ENCODE peak calls at places on chromosomes 13 and 19, in seven cellular contexts. U, J, M, G, B, F and O are unnamed samples.

GRCh38 chr13:98493035-98493401 is 83.9 kb downstream of the STK24 start:
- DNase-seq in U (no peak), J (no peak), M (no peak), G (no peak), B (no peak), F (no peak), O (no peak)

GRCh38 chr13:21917046-21918010 is 246.5 kb downstream of the FGF9 start:
- DNase-seq in U (no peak), J (peak; percentile 27), M (no peak), G (no peak), B (no peak), F (no peak), O (no peak)

GRCh38 chr13:103358245-103358932 is 292.2 kb upstream of the SLC10A2 start:
- DNase-seq in U (no peak), J (no peak), M (no peak), G (no peak), B (no peak), F (no peak), O (no peak)

GRCh38 chr13:95155504-95155903 is 145.7 kb downstream of the ABCC4 start:
- DNase-seq in U (no peak), J (no peak), M (no peak), G (no peak), B (no peak), F (no peak), O (no peak)

GRCh38 chr19:18683109-18683954 is at the start of gene CRTC1:
- DNase-seq in U (peak; percentile 76), J (peak; percentile 93), M (peak; percentile 86), G (peak; percentile 96), B (peak; percentile 65), F (peak; percentile 83), O (peak; percentile 96)

GRCh38 chr13:24159362-24159761 is 1.2 kb upstream of the SPATA13 start:
- DNase-seq in U (no peak), J (no peak), M (peak; percentile 35), G (no peak), B (no peak), F (no peak), O (peak; percentile 4)

GRCh38 chr19:51179297-51179696 is 37.2 kb downstream of the SIGLEC7 start:
- DNase-seq in U (no peak), J (no peak), M (no peak), G (no peak), B (no peak), F (no peak), O (no peak)

GRCh38 chr19:46718157-46718933 is 1.4 kb upstream of the PRKD2 start:
- DNase-seq in U (no peak), J (no peak), M (peak; percentile 28), G (peak; percentile 71), B (no peak), F (peak; percentile 62), O (peak; percentile 79)

GRCh38 chr13:41858783-41859182 is 102.1 kb downstream of the VWA8 start:
- DNase-seq in U (no peak), J (no peak), M (no peak), G (no peak), B (no peak), F (no peak), O (no peak)

GRCh38 chr19:3699071-3699740 is 1.1 kb downstream of the PIP5K1C start:
- DNase-seq in U (peak; percentile 52), J (peak; percentile 54), M (peak; percentile 77), G (peak; percentile 61), B (no peak), F (no peak), O (no peak)

GRCh38 chr19:23522431-23522830 is 127.2 kb upstream of the ZNF91 start:
- DNase-seq in U (no peak), J (no peak), M (no peak), G (no peak), B (no peak), F (no peak), O (no peak)

GRCh38 chr19:4430760-4431159 is 26.8 kb downstream of the UBXN6 start:
- DNase-seq in U (no peak), J (no peak), M (no peak), G (no peak), B (no peak), F (no peak), O (no peak)

GRCh38 chr13:112376050-112376681 is at the start of gene SPACA7:
- DNase-seq in U (no peak), J (no peak), M (no peak), G (no peak), B (no peak), F (no peak), O (no peak)

GRCh38 chr13:21925720-21926119 is 254.8 kb downstream of the FGF9 start:
- DNase-seq in U (no peak), J (no peak), M (no peak), G (no peak), B (no peak), F (no peak), O (no peak)

GRCh38 chr13:27007166-27007565 is 164.4 kb downstream of the USP12 start:
- DNase-seq in U (no peak), J (no peak), M (no peak), G (no peak), B (no peak), F (no peak), O (no peak)

GRCh38 chr13:95677564-95678386 is 836 bp downstream of the DNAJC3 start:
- DNase-seq in U (no peak), J (no peak), M (no peak), G (no peak), B (no peak), F (peak; percentile 6), O (peak; percentile 45)

GRCh38 chr13:91313103-91313502 is 34.4 kb upstream of the MIR17HG start:
- DNase-seq in U (peak; percentile 22), J (no peak), M (no peak), G (no peak), B (no peak), F (peak; percentile 2), O (peak; percentile 2)

GRCh38 chr19:58482372-58482771 is 6.2 kb downstream of the ZNF446 start:
- DNase-seq in U (no peak), J (no peak), M (no peak), G (no peak), B (no peak), F (no peak), O (no peak)

GRCh38 chr13:54016548-54016947 is 987.9 kb downstream of the OLFM4 start:
- DNase-seq in U (no peak), J (no peak), M (no peak), G (no peak), B (no peak), F (no peak), O (no peak)

GRCh38 chr13:94620286-94620896 is 18.7 kb downstream of the GPR180 start:
- DNase-seq in U (no peak), J (no peak), M (peak; percentile 23), G (no peak), B (peak; percentile 15), F (peak; percentile 13), O (peak; percentile 75)

GRCh38 chr19:51688665-51689571 is 4.2 kb upstream of the SPACA6 start:
- DNase-seq in U (peak; percentile 90), J (peak; percentile 97), M (peak; percentile 91), G (no peak), B (peak; percentile 73), F (peak; percentile 71), O (no peak)

GRCh38 chr19:29714953-29715694 is at the start of gene C19orf12:
- DNase-seq in U (no peak), J (peak; percentile 56), M (peak; percentile 77), G (peak; percentile 65), B (no peak), F (peak; percentile 63), O (peak; percentile 63)

GRCh38 chr13:39816936-39817335 is 161.5 kb downstream of the COG6 start:
- DNase-seq in U (no peak), J (no peak), M (no peak), G (no peak), B (no peak), F (no peak), O (no peak)

GRCh38 chr13:35347679-35348205 is 128.7 kb downstream of the MAB21L1 start:
- DNase-seq in U (no peak), J (no peak), M (no peak), G (no peak), B (no peak), F (no peak), O (no peak)

GRCh38 chr19:40283414-40284250 is 1.5 kb downstream of the AKT2 start:
- DNase-seq in U (no peak), J (no peak), M (no peak), G (no peak), B (no peak), F (no peak), O (no peak)
- TF ChIP-seq POLR2A in U (no peak), J (peak; percentile 26), M (no peak), G (no peak), B (no peak), F (no peak), O (no peak)

DNA sequence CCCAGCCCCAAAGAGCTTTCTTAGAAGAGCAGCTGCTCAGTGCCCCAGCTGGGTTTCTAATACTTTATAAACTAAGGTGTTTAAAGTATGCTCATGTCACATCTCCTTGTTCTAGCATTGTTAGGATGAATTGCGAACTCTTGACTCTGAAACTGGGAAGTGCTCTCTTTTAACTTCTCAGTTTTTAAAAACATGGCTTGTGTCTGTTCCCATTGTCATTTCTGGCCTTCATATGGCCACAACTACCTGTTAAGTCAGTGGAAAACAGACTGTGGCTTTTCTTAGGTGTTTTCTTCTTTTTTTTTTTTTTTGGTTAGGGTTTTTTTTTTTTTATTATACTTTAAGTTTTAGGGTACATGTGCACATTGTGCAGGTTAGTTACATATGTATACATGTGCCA is 164.7 kb downstream of the KCNRG start:
- DNase-seq in U (no peak), J (no peak), M (no peak), G (no peak), B (no peak), F (no peak), O (no peak)
- TF ChIP-seq POLR2A in U (no peak), J (no peak), M (no peak), G (no peak), B (no peak), F (no peak), O (no peak)

GRCh38 chr19:35757231-35757748 is 461 bp upstream of the HSPB6 start:
- DNase-seq in U (peak; percentile 84), J (peak; percentile 73), M (peak; percentile 50), G (no peak), B (no peak), F (peak; percentile 63), O (peak; percentile 86)
- TF ChIP-seq POLR2A in U (no peak), J (peak; percentile 46), M (no peak), G (no peak), B (peak; percentile 10), F (no peak), O (no peak)

DNA sequence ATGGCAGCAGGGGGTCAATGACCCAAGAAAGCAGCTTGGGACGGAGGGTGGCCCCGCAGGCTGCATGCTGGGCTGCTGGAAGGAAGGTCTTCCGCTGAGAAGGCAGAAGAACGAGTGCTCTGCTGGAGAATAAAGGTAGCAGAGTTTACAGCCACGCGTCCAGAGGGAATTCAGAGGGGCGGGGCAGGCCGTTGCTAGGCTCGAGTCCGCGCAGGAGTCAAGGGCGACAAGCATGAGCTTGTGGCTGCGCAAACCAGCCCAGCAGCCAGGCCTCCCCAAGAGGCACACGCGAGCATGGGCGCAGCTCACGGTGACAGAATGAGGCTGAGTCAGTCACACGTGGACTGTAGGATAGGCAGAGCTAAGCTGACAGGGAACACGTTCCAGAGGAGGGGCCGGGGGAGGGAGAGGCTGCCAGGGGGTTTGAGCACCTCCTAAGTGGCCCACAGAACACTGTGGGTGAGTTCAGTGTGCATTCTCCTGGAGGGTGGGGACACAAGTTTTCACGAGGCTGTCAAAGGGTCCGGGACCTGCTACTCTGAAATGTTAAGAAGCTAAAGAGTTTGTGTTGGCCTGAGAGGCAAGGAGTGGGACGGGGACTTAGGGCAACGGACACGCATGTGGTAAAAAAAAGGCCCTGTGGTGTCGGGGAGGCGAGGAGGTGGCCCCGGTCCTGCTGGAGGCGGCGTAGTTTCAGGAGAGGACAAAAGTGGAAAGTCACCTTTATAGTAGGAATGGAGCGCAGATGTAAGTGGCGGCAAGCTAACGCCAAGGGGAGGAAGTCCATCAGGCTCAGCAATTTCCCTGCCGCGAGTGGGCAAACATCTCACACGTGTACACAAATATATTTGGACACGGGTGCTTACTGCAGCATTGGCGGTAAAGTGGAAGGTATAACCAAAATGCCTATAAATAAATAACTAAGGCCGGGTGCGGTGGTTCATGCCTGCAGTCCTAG is 17.7 kb downstream of the RFX2 start:
- DNase-seq in U (peak; percentile 61), J (peak; percentile 87), M (peak; percentile 89), G (no peak), B (peak; percentile 48), F (peak; percentile 50), O (no peak)
- TF ChIP-seq POLR2A in U (peak; percentile 12), J (peak; percentile 68), M (no peak), G (no peak), B (peak; percentile 51), F (no peak), O (no peak)